ENCODE peak calls at places on chromosomes 11 and 22, in eight cellular contexts. O is OCI-LY7, Y is GM12865, E is endothelial cell, M is foreskin fibroblast, L is astrocyte of the spinal cord, Z is lung, W is NB4. X is an unnamed sample.

GRCh38 chr11:8260202-8260996 is 3.3 kb downstream of the LMO1 start:
- DNase-seq in Z (no peak), M (no peak), L (no peak), O (no peak), E (no peak), W (no peak), Y (no peak), X (no peak)

GRCh38 chr11:92224394-92225205 is at the start of gene FAT3:
- DNase-seq in W (no peak), M (peak; percentile 64), E (peak; percentile 62), L (peak; percentile 67), Y (no peak), O (no peak), Z (no peak), X (peak; percentile 68)

GRCh38 chr11:27233654-27234042 is 129.4 kb downstream of the CCDC34 start:
- DNase-seq in L (peak; percentile 27), Y (peak; percentile 30), W (peak; percentile 65), M (no peak), Z (no peak), O (no peak), E (no peak), X (no peak)

GRCh38 chr11:19703211-19703610 is 9.4 kb upstream of the NAV2 start:
- DNase-seq in E (no peak), Y (no peak), Z (no peak), W (no peak), O (no peak), L (no peak), M (peak; percentile 71), X (no peak)

GRCh38 chr11:5364214-5364613 is 12.9 kb downstream of the OR51B6 start:
- DNase-seq in O (no peak), M (peak; percentile 89), Y (no peak), L (peak; percentile 69), E (no peak), W (no peak), Z (no peak), X (no peak)

GRCh38 chr11:1570001-1570453 is 2.0 kb downstream of the DUSP8 start:
- DNase-seq in L (no peak), M (no peak), Z (no peak), W (no peak), E (peak; percentile 6), O (no peak), Y (no peak), X (no peak)

GRCh38 chr22:45082795-45083194 is 73.0 kb upstream of the PHF21B start:
- DNase-seq in Z (no peak), M (peak; percentile 26), L (no peak), E (peak; percentile 39), W (peak; percentile 32), Y (no peak), O (no peak), X (no peak)

GRCh38 chr11:76577199-76577920 is 93.2 kb downstream of the LRRC32 start:
- DNase-seq in O (no peak), M (peak; percentile 78), E (no peak), Z (no peak), W (no peak), L (peak; percentile 57), Y (no peak), X (no peak)

GRCh38 chr22:36466258-36466657 is 15.2 kb downstream of the TXN2 start:
- DNase-seq in L (no peak), O (no peak), W (no peak), Z (no peak), E (no peak), M (no peak), Y (no peak), X (no peak)

GRCh38 chr22:36467042-36467810 is 14.2 kb downstream of the TXN2 start:
- DNase-seq in Z (no peak), M (peak; percentile 74), E (no peak), L (peak; percentile 88), Y (no peak), O (no peak), W (peak; percentile 89), X (peak; percentile 66)

GRCh38 chr22:36463783-36464184 is 17.7 kb downstream of the TXN2 start:
- DNase-seq in W (no peak), Z (no peak), E (no peak), Y (no peak), O (no peak), L (no peak), M (no peak), X (no peak)

GRCh38 chr22:36464715-36465231 is 16.7 kb downstream of the TXN2 start:
- DNase-seq in Z (no peak), O (no peak), L (no peak), E (no peak), M (no peak), W (no peak), Y (no peak), X (no peak)

GRCh38 chr22:36465232-36466021 is 16.0 kb downstream of the TXN2 start:
- DNase-seq in M (peak; percentile 85), O (no peak), L (peak; percentile 93), Y (no peak), E (no peak), Z (peak; percentile 78), W (peak; percentile 42), X (peak; percentile 100)
- TF ChIP-seq CTCF in M (no peak), O (no peak), L (no peak), Y (no peak), E (no peak), Z (no peak), W (no peak), X (no peak)

GRCh38 chr22:40082184-40082583 is 87.4 kb downstream of the FAM83F start:
- DNase-seq in Z (no peak), E (no peak), W (no peak), M (no peak), Y (no peak), L (no peak), O (no peak), X (no peak)

GRCh38 chr22:40088818-40089217 is 88.9 kb upstream of the TNRC6B start:
- DNase-seq in O (no peak), M (no peak), W (no peak), Z (no peak), L (no peak), E (no peak), Y (no peak), X (no peak)

GRCh38 chr22:40081662-40082061 is 86.9 kb downstream of the FAM83F start:
- DNase-seq in Z (no peak), W (no peak), O (no peak), L (no peak), E (no peak), Y (no peak), M (no peak), X (no peak)

GRCh38 chr22:40084246-40084645 is 89.5 kb downstream of the FAM83F start:
- DNase-seq in M (no peak), W (no peak), L (no peak), Z (no peak), Y (no peak), E (no peak), O (no peak), X (no peak)

GRCh38 chr22:40083794-40084193 is 89.0 kb downstream of the FAM83F start:
- DNase-seq in E (no peak), W (no peak), O (no peak), Z (no peak), M (no peak), Y (no peak), L (no peak), X (no peak)
- TF ChIP-seq CTCF in E (no peak), W (no peak), O (no peak), Z (no peak), M (no peak), Y (no peak), L (no peak), X (no peak)

GRCh38 chr11:10075141-10075540 is 218.9 kb downstream of the SBF2 start:
- DNase-seq in Y (no peak), O (no peak), Z (no peak), E (no peak), M (no peak), W (no peak), L (no peak), X (no peak)

GRCh38 chr11:10080134-10080533 is 213.9 kb downstream of the SBF2 start:
- DNase-seq in E (no peak), Y (no peak), L (peak; percentile 23), Z (no peak), W (no peak), M (peak; percentile 30), O (no peak), X (no peak)

GRCh38 chr11:10072841-10073240 is 221.2 kb downstream of the SBF2 start:
- DNase-seq in E (no peak), Y (no peak), M (no peak), Z (no peak), O (no peak), L (no peak), W (no peak), X (no peak)

GRCh38 chr11:10072142-10072541 is 221.9 kb downstream of the SBF2 start:
- DNase-seq in Z (no peak), W (no peak), L (peak; percentile 50), O (no peak), E (no peak), Y (no peak), M (peak; percentile 15), X (no peak)

GRCh38 chr11:10076458-10077141 is 217.4 kb downstream of the SBF2 start:
- DNase-seq in L (peak; percentile 55), O (peak; percentile 65), Z (no peak), M (peak; percentile 42), W (peak; percentile 63), Y (peak; percentile 66), E (peak; percentile 58), X (peak; percentile 56)
- TF ChIP-seq CTCF in L (peak; percentile 61), O (peak; percentile 87), Z (no peak), M (peak; percentile 50), W (peak; percentile 83), Y (peak; percentile 84), E (peak; percentile 89), X (peak; percentile 39)

GRCh38 chr22:22691055-22691454 is 46.6 kb downstream of the GGTLC2 start:
- DNase-seq in W (no peak), L (no peak), M (no peak), Y (no peak), E (no peak), O (no peak), Z (no peak), X (no peak)

GRCh38 chr22:22694106-22694505 is 49.7 kb downstream of the GGTLC2 start:
- DNase-seq in Z (no peak), M (no peak), O (no peak), Y (no peak), L (no peak), E (no peak), W (no peak), X (no peak)

GRCh38 chr22:22693531-22693884 is 49.1 kb downstream of the GGTLC2 start:
- DNase-seq in M (no peak), L (no peak), E (no peak), Y (no peak), Z (no peak), O (no peak), W (no peak), X (no peak)

GRCh38 chr22:22691716-22692701 is 47.6 kb downstream of the GGTLC2 start:
- DNase-seq in O (peak; percentile 85), W (peak; percentile 10), Y (no peak), E (no peak), M (peak; percentile 54), L (no peak), Z (no peak), X (no peak)

DNA sequence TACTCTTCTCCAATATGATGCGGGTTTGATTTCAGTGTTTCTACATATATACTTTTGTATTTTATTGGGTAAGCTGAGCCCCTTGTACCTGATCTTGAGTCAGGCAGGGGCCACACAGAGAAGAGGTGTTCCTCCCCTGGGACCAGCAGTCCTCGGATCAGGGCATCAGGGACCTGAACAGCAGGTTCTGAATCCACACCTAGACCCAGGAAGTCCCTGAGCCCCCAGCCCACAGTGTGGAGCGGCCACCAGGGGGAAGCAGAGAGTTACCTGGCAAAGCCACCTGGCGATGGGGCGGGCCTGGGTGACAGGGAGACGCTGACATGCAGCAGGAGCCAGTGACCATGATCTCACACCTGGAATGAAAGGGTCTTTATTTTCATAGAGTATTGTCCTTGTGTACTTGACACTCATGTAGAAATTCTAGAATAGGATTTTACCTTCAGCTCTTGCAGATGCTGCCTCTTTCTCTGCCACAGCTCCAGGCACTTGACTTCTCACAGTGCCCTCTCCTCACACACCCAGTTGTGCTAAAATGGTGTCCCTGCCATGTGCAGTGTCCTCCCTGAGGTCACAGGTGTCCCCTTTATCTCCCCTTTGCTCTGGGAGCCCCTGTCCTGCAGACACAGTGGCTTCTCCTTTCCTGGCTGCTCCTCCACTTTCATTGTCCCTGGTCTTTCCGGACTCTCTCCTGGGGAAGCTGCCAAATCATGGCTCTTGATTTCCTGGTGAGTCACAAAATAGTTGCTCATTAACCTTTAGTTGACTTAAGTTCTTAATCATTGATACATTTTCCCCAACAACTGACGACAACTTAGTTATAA is 48.5 kb downstream of the GGTLC2 start:
- DNase-seq in Y (peak; percentile 45), O (peak; percentile 83), E (peak; percentile 70), M (peak; percentile 79), W (peak; percentile 31), L (peak; percentile 14), Z (peak; percentile 73), X (peak; percentile 93)
- TF ChIP-seq CTCF in Y (peak; percentile 66), O (peak; percentile 99), E (peak; percentile 83), M (peak; percentile 29), W (peak; percentile 72), L (peak; percentile 63), Z (no peak), X (peak; percentile 79)

X was measured in pancreas.